ENCODE peak calls at places on chromosomes 7 and 10, in nine cellular contexts. X is caudate nucleus; O is body of pancreas; G is activated CD8-positive, alpha-beta memory T cell treated with anti-CD3 and anti-CD28 coated beads, Interleukin-2, amount 50 U/mL, for 48 hours; L is stromal cell of bone marrow; W is hypothalamus; K is retinal pigment epithelial cell; J is GM06990; B is head of caudate nucleus. H is an unnamed sample.

GRCh38 chr7:99123571-99124033 is 20.3 kb downstream of the SMURF1 start:
- DNase-seq in X (no peak), O (no peak), G (no peak), L (no peak), W (no peak), K (no peak), J (no peak), B (no peak), H (no peak)

GRCh38 chr7:4745971-4746919 is 29.2 kb upstream of the AP5Z1 start:
- DNase-seq in X (no peak), O (no peak), G (no peak), L (peak; percentile 64), W (no peak), K (no peak), J (peak; percentile 44), B (no peak), H (no peak)

GRCh38 chr10:12351447-12351846 is 2.1 kb downstream of the CAMK1D start:
- DNase-seq in X (no peak), O (no peak), G (peak; percentile 61), L (no peak), W (no peak), K (no peak), J (no peak), B (peak; percentile 45), H (no peak)

GRCh38 chr10:51698473-51699063 is 827 bp downstream of the CSTF2T start:
- DNase-seq in X (no peak), O (no peak), G (no peak), L (no peak), W (no peak), K (no peak), J (peak; percentile 3), B (no peak), H (no peak)

GRCh38 chr10:101814466-101815041 is 3.7 kb downstream of the OGA start:
- DNase-seq in X (no peak), O (no peak), G (peak; percentile 17), L (no peak), W (no peak), K (no peak), J (no peak), B (no peak), H (no peak)

GRCh38 chr7:1925349-1925748 is 255.3 kb downstream of the ELFN1 start:
- DNase-seq in X (no peak), O (no peak), G (no peak), L (no peak), W (no peak), K (no peak), J (no peak), B (no peak), H (no peak)

GRCh38 chr10:44233561-44234470 is 151.1 kb downstream of the CXCL12 start:
- DNase-seq in X (no peak), O (no peak), G (no peak), L (no peak), W (no peak), K (peak; percentile 28), J (no peak), B (no peak), H (no peak)

GRCh38 chr7:111392976-111393762 is 169.1 kb downstream of the IMMP2L start:
- DNase-seq in X (no peak), O (no peak), G (no peak), L (no peak), W (no peak), K (peak; percentile 95), J (no peak), B (no peak), H (no peak)

GRCh38 chr10:110684800-110685446 is 40.8 kb downstream of the RBM20 start:
- DNase-seq in X (no peak), O (no peak), G (no peak), L (no peak), W (no peak), K (no peak), J (no peak), B (no peak), H (no peak)

GRCh38 chr7:49850921-49851613 is 77.6 kb downstream of the VWC2 start:
- DNase-seq in X (no peak), O (no peak), G (no peak), L (no peak), W (no peak), K (no peak), J (no peak), B (no peak), H (no peak)

GRCh38 chr10:132205650-132206376 is 19.1 kb downstream of the DPYSL4 start:
- DNase-seq in X (no peak), O (no peak), G (no peak), L (no peak), W (no peak), K (no peak), J (no peak), B (no peak), H (no peak)

GRCh38 chr10:104028146-104028545 is 57.5 kb downstream of the COL17A1 start:
- DNase-seq in X (peak; percentile 41), O (no peak), G (no peak), L (no peak), W (peak; percentile 62), K (no peak), J (no peak), B (peak; percentile 84), H (no peak)

GRCh38 chr10:123379156-123379555 is 225.0 kb downstream of the BUB3 start:
- DNase-seq in X (no peak), O (no peak), G (no peak), L (no peak), W (no peak), K (no peak), J (no peak), B (no peak), H (no peak)

GRCh38 chr10:124903119-124903518 is 38.8 kb upstream of the ZRANB1 start:
- DNase-seq in X (no peak), O (no peak), G (no peak), L (no peak), W (no peak), K (no peak), J (no peak), B (no peak), H (no peak)

GRCh38 chr10:17023386-17024298 is 106.0 kb downstream of the CUBN start:
- DNase-seq in X (no peak), O (no peak), G (peak; percentile 62), L (peak; percentile 99), W (no peak), K (peak; percentile 95), J (peak; percentile 75), B (no peak), H (peak; percentile 89)

GRCh38 chr10:31353574-31353973 is 34.6 kb downstream of the ZEB1 start:
- DNase-seq in X (no peak), O (no peak), G (no peak), L (no peak), W (no peak), K (peak; percentile 51), J (peak; percentile 65), B (no peak), H (peak; percentile 17)

GRCh38 chr10:132487241-132488135 is 50.1 kb upstream of the INPP5A start:
- DNase-seq in X (no peak), O (no peak), G (no peak), L (no peak), W (no peak), K (no peak), J (no peak), B (no peak), H (no peak)

GRCh38 chr7:99562832-99563231 is 4.4 kb downstream of the ZNF655 start:
- DNase-seq in X (peak; percentile 19), O (no peak), G (peak; percentile 63), L (peak; percentile 94), W (no peak), K (peak; percentile 93), J (no peak), B (peak; percentile 72), H (no peak)

GRCh38 chr7:69245646-69246045 is 352.6 kb upstream of the AUTS2 start:
- DNase-seq in X (no peak), O (no peak), G (no peak), L (no peak), W (no peak), K (no peak), J (no peak), B (no peak), H (no peak)

GRCh38 chr7:39130740-39131538 is 153.2 kb downstream of the POU6F2 start:
- DNase-seq in X (no peak), O (peak; percentile 26), G (no peak), L (no peak), W (no peak), K (no peak), J (no peak), B (no peak), H (no peak)

H was measured in Jurkat, Clone E6-1.